ENCODE peak calls at places on chromosomes 6 and 20, in ten cellular contexts. S is B cell; F is kidney glomerular epithelial cell; H is PC-3; K is adipocyte; U is GF-D8; J is heart left ventricle; N is foreskin fibroblast; T is CD4-positive, alpha-beta T cell; Y is NCI-H748 treated with DMSO at 0.1 percent for 48 hours. W is an unnamed sample.

GRCh38 chr20:31788578-31788977 is 30.6 kb upstream of the MYLK2 start:
- DNase-seq in T (no peak), H (no peak), N (peak; percentile 75), Y (no peak), S (no peak), F (no peak), U (no peak), K (peak; percentile 28), J (no peak), W (peak; percentile 69)

GRCh38 chr6:13413466-13413862 is 73.9 kb downstream of the GFOD1 start:
- DNase-seq in K (peak; percentile 63), S (no peak), J (no peak), H (no peak), N (no peak), Y (no peak), F (no peak), T (no peak), U (no peak), W (peak; percentile 63)

GRCh38 chr6:167990016-167990945 is 7.2 kb upstream of the KIF25 start:
- DNase-seq in N (no peak), F (no peak), H (no peak), S (no peak), Y (no peak), T (no peak), J (no peak), K (no peak), U (no peak), W (no peak)

GRCh38 chr6:45576648-45577624 is 199.2 kb upstream of the SUPT3H start:
- DNase-seq in J (peak; percentile 72), U (no peak), Y (no peak), N (no peak), K (no peak), S (no peak), H (no peak), T (no peak), F (no peak), W (no peak)

GRCh38 chr6:81575446-81575845 is 177.0 kb downstream of the TENT5A start:
- DNase-seq in H (no peak), Y (no peak), T (no peak), F (no peak), S (no peak), J (no peak), K (peak; percentile 19), N (no peak), U (no peak), W (peak; percentile 30)

GRCh38 chr20:19482726-19483125 is 270.3 kb downstream of the SLC24A3 start:
- DNase-seq in H (no peak), U (no peak), K (no peak), Y (no peak), S (no peak), T (no peak), J (no peak), F (no peak), N (no peak), W (no peak)

GRCh38 chr6:105748737-105749161 is 337.4 kb upstream of the PRDM1 start:
- DNase-seq in J (no peak), K (no peak), F (peak; percentile 99), S (no peak), T (no peak), Y (no peak), U (peak; percentile 37), H (peak; percentile 51), N (peak; percentile 57), W (peak; percentile 13)

GRCh38 chr20:2807019-2807418 is 6.6 kb upstream of the CPXM1 start:
- DNase-seq in H (no peak), Y (no peak), T (no peak), N (no peak), K (no peak), S (no peak), J (no peak), U (no peak), F (no peak), W (no peak)

GRCh38 chr6:116764557-116764960 is 960 bp downstream of the FAM162B start:
- DNase-seq in N (no peak), S (peak; percentile 24), K (no peak), F (no peak), H (no peak), J (peak; percentile 72), U (no peak), Y (no peak), T (no peak), W (no peak)

GRCh38 chr20:62623488-62624324 is 18.6 kb upstream of the SLCO4A1 start:
- DNase-seq in N (peak; percentile 93), J (peak; percentile 96), U (peak; percentile 89), H (peak; percentile 98), Y (peak; percentile 21), T (peak; percentile 78), K (peak; percentile 88), F (peak; percentile 67), S (peak; percentile 99), W (peak; percentile 98)

GRCh38 chr20:32903666-32904175 is 45.0 kb downstream of the EFCAB8 start:
- DNase-seq in Y (no peak), S (no peak), N (no peak), H (no peak), J (no peak), K (no peak), T (no peak), F (no peak), U (no peak), W (no peak)

GRCh38 chr20:58086763-58087566 is 141.5 kb downstream of the ANKRD60 start:
- DNase-seq in N (no peak), T (no peak), U (no peak), Y (peak; percentile 47), K (peak; percentile 78), H (peak; percentile 89), S (no peak), F (peak; percentile 13), J (no peak), W (peak; percentile 68)

GRCh38 chr6:83758533-83758932 is 49.6 kb upstream of the SNAP91 start:
- DNase-seq in F (no peak), Y (no peak), S (no peak), J (no peak), H (no peak), U (no peak), N (no peak), T (no peak), K (no peak), W (no peak)

GRCh38 chr6:41967312-41968287 is 26.0 kb upstream of the CCND3 start:
- DNase-seq in H (peak; percentile 60), K (peak; percentile 29), S (no peak), U (no peak), T (no peak), J (no peak), Y (no peak), F (peak; percentile 90), N (peak; percentile 33), W (peak; percentile 28)

GRCh38 chr6:52389626-52390360 is 27.8 kb downstream of the PAQR8 start:
- DNase-seq in U (no peak), F (peak; percentile 61), Y (no peak), K (peak; percentile 8), S (no peak), N (peak; percentile 44), T (peak; percentile 56), H (peak; percentile 91), J (peak; percentile 75), W (peak; percentile 17)

GRCh38 chr20:34891166-34892062 is 15.0 kb downstream of the ACSS2 start:
- DNase-seq in J (no peak), K (peak; percentile 72), Y (no peak), T (no peak), F (peak; percentile 9), H (peak; percentile 88), N (peak; percentile 80), U (peak; percentile 36), S (no peak), W (peak; percentile 72)

GRCh38 chr6:130020892-130021483 is 2.6 kb downstream of the L3MBTL3 start:
- DNase-seq in N (peak; percentile 90), H (peak; percentile 85), F (peak; percentile 88), Y (peak; percentile 65), K (peak; percentile 99), J (peak; percentile 72), U (peak; percentile 60), S (peak; percentile 61), T (peak; percentile 65), W (peak; percentile 82)

GRCh38 chr20:15296422-15296821 is 959.0 kb upstream of the FLRT3 start:
- DNase-seq in S (no peak), H (peak; percentile 78), F (no peak), N (no peak), K (peak; percentile 32), Y (no peak), J (no peak), U (no peak), T (no peak), W (no peak)

GRCh38 chr6:30060634-30060981 is 457 bp upstream of the POLR1H start:
- DNase-seq in H (no peak), S (peak; percentile 53), F (no peak), T (no peak), K (peak; percentile 77), Y (no peak), J (no peak), N (no peak), U (peak; percentile 43), W (peak; percentile 43)

GRCh38 chr6:35508542-35508941 is 4.2 kb downstream of the TULP1 start:
- DNase-seq in Y (no peak), J (no peak), F (no peak), H (no peak), N (no peak), S (no peak), U (no peak), T (no peak), K (no peak), W (no peak)

GRCh38 chr20:18702736-18703135 is 110.8 kb upstream of the SCP2D1 start:
- DNase-seq in N (no peak), T (no peak), K (peak; percentile 12), U (no peak), S (no peak), F (no peak), J (peak; percentile 75), H (no peak), Y (no peak), W (peak; percentile 55)

GRCh38 chr6:166802437-166802836 is 153.9 kb downstream of the RNASET2 start:
- DNase-seq in J (no peak), U (no peak), S (no peak), K (no peak), H (no peak), T (no peak), Y (no peak), N (no peak), F (no peak), W (no peak)

GRCh38 chr6:133242761-133243590 is 1.8 kb downstream of the EYA4 start:
- DNase-seq in U (no peak), N (no peak), Y (peak; percentile 17), H (no peak), T (no peak), F (no peak), K (no peak), S (no peak), J (no peak), W (no peak)

GRCh38 chr6:92559002-92559401 is 860.4 kb downstream of the EPHA7 start:
- DNase-seq in S (no peak), N (no peak), J (no peak), Y (no peak), F (no peak), U (no peak), T (no peak), K (no peak), H (no peak), W (no peak)

GRCh38 chr6:56840467-56841371 is 114.2 kb upstream of the BEND6 start:
- DNase-seq in T (no peak), U (no peak), H (peak; percentile 78), S (no peak), N (peak; percentile 57), F (peak; percentile 86), K (peak; percentile 79), Y (no peak), J (no peak), W (peak; percentile 70)

GRCh38 chr20:53795170-53795569 is 201.5 kb upstream of the ZNF217 start:
- DNase-seq in S (no peak), J (no peak), K (peak; percentile 31), Y (no peak), U (no peak), H (peak; percentile 49), T (no peak), F (peak; percentile 18), N (peak; percentile 26), W (no peak)

GRCh38 chr20:3209023-3209945 is at the start of gene ITPA:
- DNase-seq in S (peak; percentile 69), H (peak; percentile 51), T (peak; percentile 51), Y (peak; percentile 51), J (no peak), K (peak; percentile 77), F (peak; percentile 32), U (peak; percentile 8), N (no peak), W (peak; percentile 60)

GRCh38 chr6:37818536-37819176 is 871 bp upstream of the ZFAND3 start:
- DNase-seq in Y (peak; percentile 99), N (peak; percentile 95), T (peak; percentile 94), H (peak; percentile 94), F (peak; percentile 95), K (peak; percentile 98), J (peak; percentile 98), U (peak; percentile 90), S (peak; percentile 91), W (peak; percentile 97)

W was measured in AG08395.